ENCODE peak calls at places on chromosomes 4 and X, in five cellular contexts. One of them, this sample, is unnamed.

GRCh38 chr4:24885342-24885741 is 27.5 kb downstream of the CCDC149 start:
- DNase-seq in body of pancreas: no peak
- DNase-seq in kidney tubule cell: peak; percentile 3
- DNase-seq in brain microvascular endothelial cell: no peak
- DNase-seq in chondrocyte: no peak
- DNase-seq in this sample: no peak

GRCh38 chrX:132956421-132957210 is 1.8 kb downstream of the HS6ST2 start:
- DNase-seq in body of pancreas: peak; percentile 43
- DNase-seq in kidney tubule cell: no peak
- DNase-seq in brain microvascular endothelial cell: no peak
- DNase-seq in chondrocyte: no peak
- DNase-seq in this sample: no peak

GRCh38 chr4:513327-513726 is 14.3 kb downstream of the PIGG start:
- DNase-seq in body of pancreas: no peak
- DNase-seq in kidney tubule cell: no peak
- DNase-seq in brain microvascular endothelial cell: no peak
- DNase-seq in chondrocyte: peak; percentile 24
- DNase-seq in this sample: no peak

GRCh38 chrX:136268051-136269048 is 17.1 kb upstream of the MAP7D3 start:
- DNase-seq in body of pancreas: peak; percentile 54
- DNase-seq in kidney tubule cell: peak; percentile 47
- DNase-seq in brain microvascular endothelial cell: no peak
- DNase-seq in chondrocyte: no peak
- DNase-seq in this sample: peak; percentile 2

GRCh38 chr4:113050837-113051236 is 1.4 kb downstream of the ANK2 start:
- DNase-seq in body of pancreas: no peak
- DNase-seq in kidney tubule cell: no peak
- DNase-seq in brain microvascular endothelial cell: no peak
- DNase-seq in chondrocyte: no peak
- DNase-seq in this sample: no peak

GRCh38 chr4:189940178-189941004 is at the start of gene FRG1:
- DNase-seq in body of pancreas: peak; percentile 95
- DNase-seq in kidney tubule cell: peak; percentile 95
- DNase-seq in brain microvascular endothelial cell: peak; percentile 94
- DNase-seq in chondrocyte: peak; percentile 98
- DNase-seq in this sample: peak; percentile 92

GRCh38 chr4:88219099-88219498 is 60.7 kb upstream of the ABCG2 start:
- DNase-seq in body of pancreas: no peak
- DNase-seq in kidney tubule cell: peak; percentile 61
- DNase-seq in brain microvascular endothelial cell: no peak
- DNase-seq in chondrocyte: no peak
- DNase-seq in this sample: no peak

GRCh38 chrX:18360867-18361266 is 6.4 kb upstream of the SCML2 start:
- DNase-seq in body of pancreas: peak; percentile 7
- DNase-seq in kidney tubule cell: no peak
- DNase-seq in brain microvascular endothelial cell: peak; percentile 4
- DNase-seq in chondrocyte: no peak
- DNase-seq in this sample: peak; percentile 60

GRCh38 chr4:144862221-144862620 is 216.3 kb downstream of the HHIP start:
- DNase-seq in body of pancreas: no peak
- DNase-seq in kidney tubule cell: no peak
- DNase-seq in brain microvascular endothelial cell: no peak
- DNase-seq in chondrocyte: no peak
- DNase-seq in this sample: no peak

GRCh38 chrX:20128678-20129077 is 12.0 kb upstream of the MAP7D2 start:
- DNase-seq in body of pancreas: no peak
- DNase-seq in kidney tubule cell: no peak
- DNase-seq in brain microvascular endothelial cell: no peak
- DNase-seq in chondrocyte: no peak
- DNase-seq in this sample: no peak

GRCh38 chr4:143241892-143242291 is 57.2 kb downstream of the USP38 start:
- DNase-seq in body of pancreas: no peak
- DNase-seq in kidney tubule cell: peak; percentile 87
- DNase-seq in brain microvascular endothelial cell: no peak
- DNase-seq in chondrocyte: no peak
- DNase-seq in this sample: no peak

GRCh38 chrX:131270085-131270484 is 19.0 kb downstream of the IGSF1 start:
- DNase-seq in body of pancreas: no peak
- DNase-seq in kidney tubule cell: no peak
- DNase-seq in brain microvascular endothelial cell: no peak
- DNase-seq in chondrocyte: no peak
- DNase-seq in this sample: no peak

GRCh38 chrX:51802917-51803688 is 59.9 kb downstream of the GSPT2 start:
- DNase-seq in body of pancreas: peak; percentile 67
- DNase-seq in kidney tubule cell: peak; percentile 68
- DNase-seq in brain microvascular endothelial cell: peak; percentile 40
- DNase-seq in chondrocyte: no peak
- DNase-seq in this sample: peak; percentile 60

GRCh38 chr4:53651142-53651720 is 59.9 kb upstream of the LNX1 start:
- DNase-seq in body of pancreas: peak; percentile 55
- DNase-seq in kidney tubule cell: peak; percentile 23
- DNase-seq in brain microvascular endothelial cell: no peak
- DNase-seq in chondrocyte: no peak
- DNase-seq in this sample: no peak

GRCh38 chrX:21770631-21771321 is 12.9 kb upstream of the SMPX start:
- DNase-seq in body of pancreas: no peak
- DNase-seq in kidney tubule cell: peak; percentile 10
- DNase-seq in brain microvascular endothelial cell: no peak
- DNase-seq in chondrocyte: no peak
- DNase-seq in this sample: no peak

GRCh38 chr4:153651041-153651960 is 32.8 kb upstream of the TLR2 start:
- DNase-seq in body of pancreas: peak; percentile 20
- DNase-seq in kidney tubule cell: peak; percentile 47
- DNase-seq in brain microvascular endothelial cell: peak; percentile 32
- DNase-seq in chondrocyte: no peak
- DNase-seq in this sample: no peak

GRCh38 chrX:149916745-149917392 is 12.5 kb upstream of the HSFX4 start:
- DNase-seq in body of pancreas: no peak
- DNase-seq in kidney tubule cell: no peak
- DNase-seq in brain microvascular endothelial cell: no peak
- DNase-seq in chondrocyte: no peak
- DNase-seq in this sample: no peak

GRCh38 chr4:184487503-184487902 is 13.2 kb upstream of the IRF2 start:
- DNase-seq in body of pancreas: no peak
- DNase-seq in kidney tubule cell: no peak
- DNase-seq in brain microvascular endothelial cell: no peak
- DNase-seq in chondrocyte: no peak
- DNase-seq in this sample: no peak

GRCh38 chr4:3484057-3484973 is 21.2 kb downstream of the DOK7 start:
- DNase-seq in body of pancreas: peak; percentile 39
- DNase-seq in kidney tubule cell: peak; percentile 95
- DNase-seq in brain microvascular endothelial cell: no peak
- DNase-seq in chondrocyte: no peak
- DNase-seq in this sample: peak; percentile 24

GRCh38 chr4:147597561-147597960 is 19.6 kb upstream of the TMEM184C start:
- DNase-seq in body of pancreas: no peak
- DNase-seq in kidney tubule cell: no peak
- DNase-seq in brain microvascular endothelial cell: no peak
- DNase-seq in chondrocyte: no peak
- DNase-seq in this sample: no peak

GRCh38 chrX:38236901-38237615 is 16.4 kb upstream of the SRPX start:
- DNase-seq in body of pancreas: no peak
- DNase-seq in kidney tubule cell: no peak
- DNase-seq in brain microvascular endothelial cell: no peak
- DNase-seq in chondrocyte: no peak
- DNase-seq in this sample: no peak

GRCh38 chrX:150517303-150517896 is 51.0 kb upstream of the MTM1 start:
- DNase-seq in body of pancreas: no peak
- DNase-seq in kidney tubule cell: no peak
- DNase-seq in brain microvascular endothelial cell: peak; percentile 26
- DNase-seq in chondrocyte: no peak
- DNase-seq in this sample: peak; percentile 14

GRCh38 chrX:149903889-149904748 is 23.1 kb downstream of the MAGEA8 start:
- DNase-seq in body of pancreas: no peak
- DNase-seq in kidney tubule cell: peak; percentile 17
- DNase-seq in brain microvascular endothelial cell: peak; percentile 14
- DNase-seq in chondrocyte: no peak
- DNase-seq in this sample: no peak

GRCh38 chr4:1948232-1948631 is 60.5 kb downstream of the NELFA start:
- DNase-seq in body of pancreas: no peak
- DNase-seq in kidney tubule cell: no peak
- DNase-seq in brain microvascular endothelial cell: no peak
- DNase-seq in chondrocyte: no peak
- DNase-seq in this sample: no peak

GRCh38 chr4:84727491-84727890 is 144.6 kb downstream of the CDS1 start:
- DNase-seq in body of pancreas: no peak
- DNase-seq in kidney tubule cell: no peak
- DNase-seq in brain microvascular endothelial cell: no peak
- DNase-seq in chondrocyte: no peak
- DNase-seq in this sample: no peak

GRCh38 chr4:7909966-7910720 is 29.5 kb downstream of the AFAP1 start:
- DNase-seq in body of pancreas: no peak
- DNase-seq in kidney tubule cell: peak; percentile 24
- DNase-seq in brain microvascular endothelial cell: no peak
- DNase-seq in chondrocyte: no peak
- DNase-seq in this sample: no peak

GRCh38 chrX:51395807-51396728 is 63.4 kb downstream of the NUDT10 start:
- DNase-seq in body of pancreas: peak; percentile 56
- DNase-seq in kidney tubule cell: peak; percentile 37
- DNase-seq in brain microvascular endothelial cell: no peak
- DNase-seq in chondrocyte: peak; percentile 89
- DNase-seq in this sample: no peak

GRCh38 chr4:68797618-68798017 is 18.2 kb upstream of the UGT2B10 start:
- DNase-seq in body of pancreas: no peak
- DNase-seq in kidney tubule cell: no peak
- DNase-seq in brain microvascular endothelial cell: no peak
- DNase-seq in chondrocyte: no peak
- DNase-seq in this sample: no peak

GRCh38 chrX:69236641-69237040 is 71.4 kb upstream of the PJA1 start:
- DNase-seq in body of pancreas: no peak
- DNase-seq in kidney tubule cell: no peak
- DNase-seq in brain microvascular endothelial cell: no peak
- DNase-seq in chondrocyte: no peak
- DNase-seq in this sample: peak; percentile 78

GRCh38 chr4:48913346-48913745 is 6.8 kb upstream of the OCIAD2 start:
- DNase-seq in body of pancreas: no peak
- DNase-seq in kidney tubule cell: peak; percentile 93
- DNase-seq in brain microvascular endothelial cell: peak; percentile 78
- DNase-seq in chondrocyte: no peak
- DNase-seq in this sample: peak; percentile 63

GRCh38 chr4:40112393-40112792 is 55.7 kb downstream of the N4BP2 start:
- DNase-seq in body of pancreas: no peak
- DNase-seq in kidney tubule cell: no peak
- DNase-seq in brain microvascular endothelial cell: no peak
- DNase-seq in chondrocyte: no peak
- DNase-seq in this sample: no peak

GRCh38 chrX:130772313-130773140 is 130.5 kb downstream of the ENOX2 start:
- DNase-seq in body of pancreas: no peak
- DNase-seq in kidney tubule cell: peak; percentile 35
- DNase-seq in brain microvascular endothelial cell: peak; percentile 63
- DNase-seq in chondrocyte: no peak
- DNase-seq in this sample: peak; percentile 9

GRCh38 chr4:128796934-128797333 is 12.6 kb upstream of the JADE1 start:
- DNase-seq in body of pancreas: no peak
- DNase-seq in kidney tubule cell: peak; percentile 80
- DNase-seq in brain microvascular endothelial cell: no peak
- DNase-seq in chondrocyte: no peak
- DNase-seq in this sample: peak; percentile 20

GRCh38 chr4:157043131-157043530 is 32.8 kb upstream of the GLRB start:
- DNase-seq in body of pancreas: no peak
- DNase-seq in kidney tubule cell: peak; percentile 53
- DNase-seq in brain microvascular endothelial cell: peak; percentile 34
- DNase-seq in chondrocyte: no peak
- DNase-seq in this sample: no peak

GRCh38 chr4:173247316-173247715 is 78.7 kb downstream of the GALNT7 start:
- DNase-seq in body of pancreas: peak; percentile 64
- DNase-seq in kidney tubule cell: no peak
- DNase-seq in brain microvascular endothelial cell: no peak
- DNase-seq in chondrocyte: no peak
- DNase-seq in this sample: no peak

GRCh38 chrX:115350696-115351408 is 61.3 kb downstream of the LUZP4 start:
- DNase-seq in body of pancreas: no peak
- DNase-seq in kidney tubule cell: no peak
- DNase-seq in brain microvascular endothelial cell: no peak
- DNase-seq in chondrocyte: no peak
- DNase-seq in this sample: no peak

GRCh38 chrX:142637206-142637605 is 388.5 kb upstream of the SPANXN4 start:
- DNase-seq in body of pancreas: no peak
- DNase-seq in kidney tubule cell: no peak
- DNase-seq in brain microvascular endothelial cell: no peak
- DNase-seq in chondrocyte: no peak
- DNase-seq in this sample: no peak

GRCh38 chr4:8440491-8441311 is at the start of the genes ACOX3 and TRMT44:
- DNase-seq in body of pancreas: peak; percentile 95
- DNase-seq in kidney tubule cell: peak; percentile 92
- DNase-seq in brain microvascular endothelial cell: peak; percentile 91
- DNase-seq in chondrocyte: no peak
- DNase-seq in this sample: peak; percentile 82

This sample was measured in MG63.